ENCODE peak calls at places on chromosomes 1 and 21, in five cellular contexts. I is endothelial cell; B is GM04504; X is NCI-H1694; L is activated naive CD8-positive, alpha-beta T cell treated with anti-CD3 and anti-CD28 coated beads, Interleukin-2, amount 50 U/mL, for 16 hours. A is an unnamed sample.

GRCh38 chr1:31444725-31445448 is 31.9 kb downstream of the SERINC2 start:
- DNase-seq in I (no peak), B (no peak), X (peak; percentile 14), L (no peak), A (no peak)

GRCh38 chr1:172397221-172397620 is 23.3 kb upstream of the C1orf105 start:
- DNase-seq in I (no peak), B (no peak), X (no peak), L (no peak), A (no peak)

GRCh38 chr1:31241321-31241720 is 1.6 kb upstream of the NKAIN1 start:
- DNase-seq in I (no peak), B (no peak), X (no peak), L (no peak), A (no peak)

GRCh38 chr1:244789276-244789580 is 46.2 kb upstream of the COX20 start:
- DNase-seq in I (no peak), B (no peak), X (no peak), L (no peak), A (no peak)

GRCh38 chr1:37038079-37038702 is 3.9 kb upstream of the GRIK3 start:
- DNase-seq in I (peak; percentile 31), B (no peak), X (peak; percentile 37), L (no peak), A (peak; percentile 13)

GRCh38 chr1:10685196-10685850 is 111.1 kb downstream of the CASZ1 start:
- DNase-seq in I (no peak), B (no peak), X (no peak), L (no peak), A (no peak)

GRCh38 chr1:25689686-25690381 is 73.2 kb downstream of the MAN1C1 start:
- DNase-seq in I (no peak), B (no peak), X (no peak), L (no peak), A (no peak)

GRCh38 chr1:38208720-38209632 is 162.4 kb upstream of the POU3F1 start:
- DNase-seq in I (no peak), B (no peak), X (peak; percentile 36), L (no peak), A (no peak)

GRCh38 chr1:213154056-213154677 is 103.1 kb downstream of the RPS6KC1 start:
- DNase-seq in I (no peak), B (no peak), X (no peak), L (no peak), A (no peak)

GRCh38 chr1:22983944-22984343 is 11.3 kb upstream of the LACTBL1 start:
- DNase-seq in I (no peak), B (no peak), X (no peak), L (no peak), A (peak; percentile 1)

GRCh38 chr1:226542623-226543103 is 5.9 kb upstream of the STUM start:
- DNase-seq in I (no peak), B (no peak), X (no peak), L (no peak), A (no peak)

GRCh38 chr21:29718081-29718815 is 221.5 kb downstream of the GRIK1 start:
- DNase-seq in I (no peak), B (no peak), X (no peak), L (no peak), A (no peak)

GRCh38 chr1:109312978-109313775 is 6.4 kb upstream of the MYBPHL start:
- DNase-seq in I (no peak), B (no peak), X (peak; percentile 90), L (no peak), A (no peak)

GRCh38 chr1:90712153-90712930 is 4.8 kb downstream of the BARHL2 start:
- DNase-seq in I (peak; percentile 35), B (no peak), X (no peak), L (no peak), A (no peak)

GRCh38 chr1:46472503-46473181 is 17.0 kb upstream of the DMBX1 start:
- DNase-seq in I (no peak), B (no peak), X (no peak), L (no peak), A (no peak)

GRCh38 chr1:156194300-156194652 is 372 bp downstream of the SLC25A44 start:
- DNase-seq in I (no peak), B (no peak), X (no peak), L (no peak), A (no peak)

GRCh38 chr21:26124421-26124833 is 46.1 kb downstream of the APP start:
- DNase-seq in I (no peak), B (no peak), X (no peak), L (no peak), A (peak; percentile 32)

GRCh38 chr1:228149341-228150020 is at the start of gene GJC2:
- DNase-seq in I (no peak), B (no peak), X (no peak), L (no peak), A (no peak)

GRCh38 chr1:10555635-10556429 is 81.1 kb downstream of the PEX14 start:
- DNase-seq in I (no peak), B (no peak), X (no peak), L (no peak), A (no peak)

GRCh38 chr1:14894811-14895524 is 258.6 kb upstream of the TMEM51 start:
- DNase-seq in I (no peak), B (no peak), X (peak; percentile 7), L (no peak), A (no peak)

GRCh38 chr1:27099904-27100796 is 54.8 kb downstream of the SLC9A1 start:
- DNase-seq in I (no peak), B (peak; percentile 53), X (no peak), L (no peak), A (no peak)

GRCh38 chr1:168774241-168774640 is 45.2 kb upstream of the DPT start:
- DNase-seq in I (no peak), B (no peak), X (no peak), L (no peak), A (no peak)

GRCh38 chr1:18091660-18092446 is 15.7 kb upstream of the IGSF21 start:
- DNase-seq in I (no peak), B (no peak), X (no peak), L (no peak), A (peak; percentile 25)

GRCh38 chr1:180926164-180926981 is 13.7 kb downstream of the KIAA1614 start:
- DNase-seq in I (no peak), B (no peak), X (peak; percentile 98), L (no peak), A (peak; percentile 69)

GRCh38 chr1:39396671-39397070 is 94.8 kb upstream of the BMP8A start:
- DNase-seq in I (no peak), B (no peak), X (no peak), L (no peak), A (no peak)

GRCh38 chr1:19130476-19130875 is 79.6 kb downstream of the UBR4 start:
- DNase-seq in I (no peak), B (no peak), X (no peak), L (no peak), A (no peak)

GRCh38 chr1:64553285-64553684 is 83.4 kb downstream of the CACHD1 start:
- DNase-seq in I (no peak), B (no peak), X (no peak), L (no peak), A (no peak)

GRCh38 chr1:203425668-203425999 is 50.0 kb upstream of the PRELP start:
- DNase-seq in I (no peak), B (no peak), X (no peak), L (no peak), A (no peak)

GRCh38 chr1:167631987-167632680 is 2.1 kb downstream of the RCSD1 start:
- DNase-seq in I (no peak), B (no peak), X (no peak), L (no peak), A (no peak)

GRCh38 chr21:14119038-14119437 is 91.7 kb downstream of the LIPI start:
- DNase-seq in I (no peak), B (no peak), X (no peak), L (no peak), A (no peak)

GRCh38 chr1:41537788-41538351 is 53.4 kb upstream of the EDN2 start:
- DNase-seq in I (no peak), B (peak; percentile 42), X (no peak), L (no peak), A (peak; percentile 54)

GRCh38 chr21:32309906-32310460 is 11.3 kb downstream of the MRAP start:
- DNase-seq in I (no peak), B (no peak), X (no peak), L (no peak), A (no peak)

GRCh38 chr1:180911640-180912161 is 996 bp upstream of the KIAA1614 start:
- DNase-seq in I (no peak), B (peak; percentile 13), X (no peak), L (no peak), A (no peak)

GRCh38 chr1:2972879-2973575 is 48.2 kb upstream of the ACTRT2 start:
- DNase-seq in I (no peak), B (no peak), X (no peak), L (no peak), A (no peak)

GRCh38 chr1:56506951-56507437 is 72.4 kb downstream of the PLPP3 start:
- DNase-seq in I (no peak), B (no peak), X (no peak), L (no peak), A (no peak)

GRCh38 chr1:223337174-223337869 is 26.7 kb downstream of the SUSD4 start:
- DNase-seq in I (no peak), B (no peak), X (peak; percentile 72), L (no peak), A (no peak)